ENCODE peak calls at places on chromosomes 4 and X, in seven cellular contexts. J is activated T-helper 1 cell treated with anti-CD3 and anti-CD28 coated beads, Interleukin-2, amount 50 U/mL, for 16 hours; E is NCI-H460; D is NCI-H1417; R is activated naive CD4-positive, alpha-beta T cell treated with Interleukin-2 at 50 U/mL for 16 hours; B is astrocyte of the spinal cord; F is GM19239. M is an unnamed sample.

GRCh38 chrX:56564182-56564885 is 907 bp downstream of the UBQLN2 start:
- DNase-seq in B (peak; percentile 39), E (no peak), F (no peak), J (no peak), R (peak; percentile 45), D (peak; percentile 72), M (no peak)

GRCh38 chr4:100362363-100362762 is 155.5 kb downstream of the EMCN start:
- DNase-seq in J (no peak), D (no peak), B (no peak), E (no peak), F (no peak), R (no peak), M (no peak)

GRCh38 chr4:165369522-165369921 is 9.3 kb upstream of the CPE start:
- DNase-seq in R (no peak), F (no peak), B (no peak), E (no peak), D (no peak), J (no peak), M (no peak)

GRCh38 chr4:148044889-148045352 is 313.0 kb downstream of the ARHGAP10 start:
- DNase-seq in F (peak; percentile 37), R (no peak), E (no peak), B (peak; percentile 30), D (peak; percentile 11), J (no peak), M (no peak)

GRCh38 chr4:145909773-145910172 is 28.9 kb downstream of the ZNF827 start:
- DNase-seq in B (no peak), E (no peak), F (no peak), J (no peak), R (no peak), D (no peak), M (no peak)

GRCh38 chr4:75683482-75684155 is 10.4 kb upstream of the G3BP2 start:
- DNase-seq in R (no peak), J (no peak), F (no peak), E (no peak), D (no peak), B (no peak), M (no peak)

GRCh38 chr4:7781993-7782392 is 157.7 kb downstream of the AFAP1 start:
- DNase-seq in J (no peak), B (no peak), E (no peak), D (no peak), F (no peak), R (no peak), M (no peak)

GRCh38 chrX:40007136-40007535 is 90.6 kb downstream of the BCOR start:
- DNase-seq in J (no peak), E (no peak), R (no peak), B (no peak), D (no peak), F (no peak), M (peak; percentile 27)

GRCh38 chr4:146930673-146931072 is 15.0 kb downstream of the TTC29 start:
- DNase-seq in F (no peak), J (no peak), R (no peak), E (no peak), B (no peak), D (no peak), M (no peak)

GRCh38 chr4:156992943-156993342 is 21.3 kb upstream of the PDGFC start:
- DNase-seq in R (no peak), J (no peak), F (no peak), E (no peak), D (no peak), B (no peak), M (no peak)

GRCh38 chr4:159551268-159551667 is 448.4 kb downstream of the RAPGEF2 start:
- DNase-seq in B (no peak), D (no peak), E (no peak), J (no peak), R (no peak), F (no peak), M (no peak)

GRCh38 chr4:133247861-133248260 is 98.8 kb downstream of the PCDH10 start:
- DNase-seq in B (no peak), E (no peak), R (no peak), F (no peak), D (no peak), J (no peak), M (no peak)

GRCh38 chr4:185283723-185284122 is 74.3 kb downstream of the SNX25 start:
- DNase-seq in F (no peak), B (peak; percentile 67), D (no peak), J (no peak), R (no peak), E (no peak), M (no peak)

GRCh38 chrX:153625271-153626024 is 21.6 kb upstream of the DUSP9 start:
- DNase-seq in E (no peak), J (no peak), R (no peak), F (no peak), B (no peak), D (no peak), M (no peak)

GRCh38 chrX:99394450-99394849 is 1015.6 kb downstream of the PCDH19 start:
- DNase-seq in J (no peak), E (no peak), B (no peak), R (no peak), D (no peak), F (no peak), M (no peak)

GRCh38 chr4:124433500-124433899 is 279.0 kb downstream of the ANKRD50 start:
- DNase-seq in D (no peak), R (no peak), B (peak; percentile 41), J (no peak), E (no peak), F (no peak), M (no peak)

GRCh38 chr4:3345384-3345783 is 52.6 kb downstream of the RGS12 start:
- DNase-seq in D (no peak), J (no peak), R (no peak), E (no peak), B (no peak), F (no peak), M (no peak)

GRCh38 chrX:150544835-150545790 is 23.3 kb upstream of the MTM1 start:
- DNase-seq in E (no peak), B (no peak), J (no peak), F (no peak), D (no peak), R (no peak), M (no peak)

GRCh38 chrX:31132803-31133202 is 61.0 kb upstream of the FTHL17 start:
- DNase-seq in E (no peak), R (peak; percentile 2), J (no peak), F (no peak), D (peak; percentile 93), B (no peak), M (no peak)

GRCh38 chrX:106611682-106612402 is at the start of gene RADX:
- DNase-seq in E (peak; percentile 80), J (peak; percentile 57), D (peak; percentile 98), F (peak; percentile 9), B (peak; percentile 66), R (peak; percentile 87), M (no peak)

GRCh38 chr4:119834901-119835300 is 206.3 kb upstream of the PDE5A start:
- DNase-seq in F (no peak), R (no peak), E (no peak), B (peak; percentile 18), D (no peak), J (no peak), M (no peak)

GRCh38 chrX:118795528-118795927 is 28.1 kb upstream of the ZCCHC12 start:
- DNase-seq in R (no peak), J (no peak), F (no peak), D (no peak), E (no peak), B (no peak), M (no peak)

GRCh38 chr4:182547435-182547834 is 304.2 kb downstream of the TENM3 start:
- DNase-seq in D (no peak), B (no peak), F (peak; percentile 6), E (no peak), R (no peak), J (no peak), M (no peak)

GRCh38 chr4:5021546-5021945 is 2.3 kb upstream of the CYTL1 start:
- DNase-seq in E (no peak), D (no peak), F (no peak), J (no peak), B (no peak), R (no peak), M (no peak)

GRCh38 chr4:150136481-150136880 is 58.2 kb downstream of the DCLK2 start:
- DNase-seq in D (no peak), B (peak; percentile 73), E (no peak), J (no peak), R (no peak), F (no peak), M (no peak)

GRCh38 chr4:56728512-56728911 is 47.4 kb upstream of the HOPX start:
- DNase-seq in R (no peak), F (no peak), J (no peak), E (no peak), D (peak; percentile 17), B (peak; percentile 91), M (no peak)

GRCh38 chr4:15317246-15317645 is 110.6 kb upstream of the C1QTNF7 start:
- DNase-seq in R (no peak), F (no peak), D (no peak), J (no peak), B (no peak), E (no peak), M (no peak)

GRCh38 chr4:121189811-121190210 is 25.7 kb upstream of the TNIP3 start:
- DNase-seq in D (no peak), R (peak; percentile 43), J (peak; percentile 25), F (no peak), E (no peak), B (no peak), M (no peak)

GRCh38 chr4:176784816-176785215 is 7.9 kb downstream of the VEGFC start:
- DNase-seq in E (no peak), D (no peak), F (no peak), J (no peak), R (no peak), B (no peak), M (no peak)

GRCh38 chr4:106864231-106864630 is 171.9 kb downstream of the DKK2 start:
- DNase-seq in R (no peak), F (no peak), D (no peak), E (no peak), B (peak; percentile 90), J (no peak), M (no peak)

M was measured in frontal cortex.